ENCODE peak calls at places on chromosomes 12 and 14, in ten cellular contexts. W is thoracic aorta, M is upper lobe of right lung, H is Peyer's patch, R is uterus, Q is esophagus squamous epithelium, L is body of pancreas, X is SK-N-SH, S is heart left ventricle, N is vagina. O is an unnamed sample.

GRCh38 chr14:91299483-91300115 is 55.1 kb upstream of the GPR68 start:
- DNase-seq in W (no peak), M (no peak), H (no peak), R (no peak), Q (no peak), L (no peak), X (no peak), S (no peak), N (no peak), O (no peak)

GRCh38 chr12:76101739-76102385 is 17.4 kb upstream of the NAP1L1 start:
- DNase-seq in W (no peak), M (no peak), H (no peak), R (no peak), Q (no peak), L (no peak), X (no peak), S (no peak), N (no peak), O (no peak)

GRCh38 chr14:32366256-32366655 is 37.2 kb downstream of the AKAP6 start:
- DNase-seq in W (no peak), M (no peak), H (no peak), R (no peak), Q (no peak), L (no peak), X (peak; percentile 34), S (peak; percentile 28), N (no peak), O (no peak)

GRCh38 chr14:104162495-104162894 is 24.1 kb downstream of the KIF26A start:
- DNase-seq in W (no peak), M (no peak), H (no peak), R (no peak), Q (no peak), L (no peak), X (no peak), S (no peak), N (no peak), O (no peak)

GRCh38 chr12:13887774-13888388 is 93.5 kb downstream of the GRIN2B start:
- DNase-seq in W (no peak), M (no peak), H (no peak), R (no peak), Q (no peak), L (no peak), X (no peak), S (no peak), N (no peak), O (no peak)

GRCh38 chr12:131190965-131191364 is 237.3 kb downstream of the ADGRD1 start:
- DNase-seq in W (no peak), M (no peak), H (no peak), R (no peak), Q (no peak), L (no peak), X (no peak), S (no peak), N (no peak), O (no peak)

GRCh38 chr12:78732481-78732880 is 132.1 kb upstream of the SYT1 start:
- DNase-seq in W (no peak), M (no peak), H (no peak), R (no peak), Q (no peak), L (no peak), X (no peak), S (no peak), N (no peak), O (no peak)

GRCh38 chr12:65881348-65881961 is 57.2 kb downstream of the HMGA2 start:
- DNase-seq in W (no peak), M (no peak), H (no peak), R (peak; percentile 49), Q (no peak), L (peak; percentile 35), X (no peak), S (peak; percentile 53), N (peak; percentile 92), O (no peak)

DNA sequence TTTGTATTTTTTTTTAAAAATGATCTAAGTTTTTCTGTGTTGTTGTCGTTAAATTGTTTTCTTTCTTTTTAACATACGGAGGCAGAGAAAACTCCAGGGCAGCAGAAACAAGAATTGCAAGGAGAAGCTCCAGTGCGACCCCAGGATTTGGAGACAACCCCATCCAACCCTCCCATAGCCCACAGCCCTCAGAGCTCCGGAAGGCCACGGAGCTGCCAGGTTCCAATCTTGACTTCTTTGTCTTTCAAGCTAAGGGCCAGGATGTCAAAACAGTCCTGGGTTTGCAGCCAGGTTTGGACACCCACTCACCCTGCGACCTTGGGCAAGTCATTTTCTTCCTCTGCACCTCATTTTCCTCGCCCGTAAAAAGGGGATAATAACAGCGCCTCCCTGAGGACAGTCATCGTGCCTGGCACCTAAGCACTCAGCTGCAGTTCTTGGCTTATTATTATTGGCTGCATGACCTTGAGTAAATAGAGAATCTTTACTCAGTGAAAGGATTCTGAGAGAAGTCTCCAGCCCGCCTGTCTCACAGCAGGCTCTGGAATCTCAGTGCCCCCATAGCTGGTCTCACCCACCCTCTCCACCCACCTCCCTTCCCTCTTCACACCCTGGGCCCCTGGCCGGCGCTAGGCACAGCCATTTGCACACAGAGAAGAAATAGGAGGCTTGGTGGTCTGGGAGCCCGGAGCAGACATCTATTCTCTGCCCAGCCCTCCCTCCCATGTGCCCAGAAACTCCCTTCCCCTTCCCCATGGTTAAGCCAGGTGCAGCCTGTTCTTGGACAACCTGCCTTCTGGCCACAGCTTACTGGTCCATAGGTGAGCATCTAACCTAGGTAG is 79.4 kb upstream of the BCL11B start:
- DNase-seq in W (no peak), M (peak; percentile 26), H (no peak), R (no peak), Q (no peak), L (no peak), X (no peak), S (no peak), N (no peak), O (no peak)
- H3K4me3 ChIP-seq in W (no peak overlapping the region), M (no peak overlapping the region), H (no peak overlapping the region), R (no peak overlapping the region), Q (no peak overlapping the region), L (no peak overlapping the region), X (no peak overlapping the region), S (no peak overlapping the region), N (no peak overlapping the region), O (no peak overlapping the region)

DNA sequence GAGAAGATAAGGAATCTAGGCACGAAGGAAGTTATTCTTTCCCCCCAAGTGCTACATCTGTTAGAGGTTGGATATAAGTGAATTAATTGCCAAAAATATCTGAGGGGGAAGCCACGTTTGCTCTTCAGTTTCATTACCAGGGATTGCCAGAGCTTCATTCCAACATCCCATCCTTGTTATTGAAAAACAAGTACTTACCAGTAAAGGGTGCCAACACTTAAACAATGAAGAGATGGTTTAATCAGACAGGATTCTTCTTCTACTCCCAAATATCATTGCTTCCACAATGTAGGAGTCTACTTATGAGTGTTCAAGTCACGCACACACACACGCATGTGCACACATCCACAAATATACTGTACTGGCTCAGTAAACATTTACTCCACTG is 312.4 kb downstream of the RPAP3 start:
- DNase-seq in W (no peak), M (no peak), H (no peak), R (no peak), Q (no peak), L (no peak), X (no peak), S (no peak), N (no peak), O (no peak)
- H3K27ac ChIP-seq in W (no peak overlapping the region), M (no peak overlapping the region), H (no peak overlapping the region), R (peak overlapping the region; percentile 36), Q (peak overlapping the region; percentile 1), L (no peak overlapping the region), X (peak overlapping the region; percentile 11), S (no peak overlapping the region), N (no peak overlapping the region), O (peak overlapping the region; percentile 58)

GRCh38 chr14:99940064-99940463 is 125.2 kb upstream of the EVL start:
- DNase-seq in W (no peak), M (no peak), H (no peak), R (no peak), Q (no peak), L (no peak), X (no peak), S (no peak), N (no peak), O (no peak)

GRCh38 chr14:99937475-99938244 is 127.6 kb upstream of the EVL start:
- DNase-seq in W (no peak), M (no peak), H (no peak), R (no peak), Q (no peak), L (no peak), X (no peak), S (no peak), N (no peak), O (no peak)

GRCh38 chr14:99939421-99939820 is 125.8 kb upstream of the EVL start:
- DNase-seq in W (no peak), M (no peak), H (no peak), R (no peak), Q (no peak), L (no peak), X (no peak), S (no peak), N (no peak), O (no peak)

GRCh38 chr14:99938376-99938775 is 126.8 kb upstream of the EVL start:
- DNase-seq in W (no peak), M (no peak), H (no peak), R (no peak), Q (no peak), L (no peak), X (no peak), S (no peak), N (no peak), O (no peak)

DNA sequence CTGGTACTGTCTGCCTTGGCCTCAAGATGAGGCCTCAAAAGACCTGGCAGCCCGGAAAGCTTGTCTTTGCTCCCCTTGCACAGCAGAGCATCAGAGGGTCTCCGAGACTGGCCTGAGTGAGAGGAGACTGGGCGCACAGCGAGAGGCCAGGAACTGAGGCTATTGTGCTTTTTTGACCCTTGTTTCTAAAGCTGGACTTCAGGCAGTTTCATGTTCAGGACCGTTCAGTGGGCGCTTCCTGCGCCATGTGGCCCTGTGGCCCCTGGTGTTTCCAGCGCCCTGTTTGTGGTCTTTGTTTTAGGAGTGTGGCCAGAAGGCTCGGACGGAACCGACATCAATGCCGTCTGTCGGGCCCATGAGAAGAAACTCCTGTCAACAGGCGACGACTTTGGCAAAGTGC is 126.3 kb upstream of the EVL start:
- DNase-seq in W (no peak), M (no peak), H (no peak), R (no peak), Q (no peak), L (no peak), X (no peak), S (no peak), N (no peak), O (no peak)
- H3K4me3 ChIP-seq in W (no peak overlapping the region), M (no peak overlapping the region), H (no peak overlapping the region), R (no peak overlapping the region), Q (no peak overlapping the region), L (no peak overlapping the region), X (no peak overlapping the region), S (no peak overlapping the region), N (no peak overlapping the region), O (no peak overlapping the region)

GRCh38 chr14:34003691-34004090 is 52.8 kb upstream of the EGLN3 start:
- DNase-seq in W (no peak), M (no peak), H (no peak), R (no peak), Q (no peak), L (no peak), X (no peak), S (peak; percentile 29), N (no peak), O (no peak)

GRCh38 chr14:33999771-34000291 is 49.0 kb upstream of the EGLN3 start:
- DNase-seq in W (no peak), M (no peak), H (no peak), R (no peak), Q (no peak), L (no peak), X (no peak), S (no peak), N (no peak), O (no peak)

GRCh38 chr14:34005901-34006300 is 55.0 kb upstream of the EGLN3 start:
- DNase-seq in W (no peak), M (no peak), H (no peak), R (no peak), Q (no peak), L (no peak), X (no peak), S (no peak), N (no peak), O (no peak)

GRCh38 chr14:34000396-34000795 is 49.5 kb upstream of the EGLN3 start:
- DNase-seq in W (no peak), M (no peak), H (no peak), R (peak; percentile 27), Q (no peak), L (no peak), X (no peak), S (no peak), N (no peak), O (no peak)

GRCh38 chr14:34003052-34003668 is 52.3 kb upstream of the EGLN3 start:
- DNase-seq in W (no peak), M (no peak), H (no peak), R (no peak), Q (no peak), L (no peak), X (no peak), S (no peak), N (no peak), O (no peak)
- H3K27ac ChIP-seq in W (no peak overlapping the region), M (no peak overlapping the region), H (no peak overlapping the region), R (peak overlapping the region; percentile 12), Q (no peak overlapping the region), L (no peak overlapping the region), X (no peak overlapping the region), S (no peak overlapping the region), N (no peak overlapping the region), O (no peak overlapping the region)